ENCODE peak calls at places on chromosomes 11 and 22, in ten cellular contexts. X is OCI-LY7, Z is neural crest cell, B is NB4, O is psoas muscle, T is CD14-positive monocyte, M is suprapubic skin, J is nephron progenitor cell, R is IMR-90, P is uterus. L is an unnamed sample.

GRCh38 chr11:1746516-1746931 is 3.9 kb downstream of the IFITM10 start:
- DNase-seq in X (no peak), Z (no peak), B (no peak), O (peak), T (peak), M (peak), J (no peak), R (no peak), P (no peak), L (no peak)

GRCh38 chr11:47616726-47617416 is 22.7 kb upstream of the C1QTNF4 start:
- DNase-seq in X (peak), Z (peak), B (peak), O (no peak), T (no peak), M (peak), J (peak), R (peak), P (peak), L (peak)

GRCh38 chr22:48662476-48663150 is 1165.1 kb downstream of the BRD1 start:
- DNase-seq in X (no peak), Z (no peak), B (no peak), O (peak), T (no peak), M (no peak), J (peak), R (no peak), P (no peak), L (no peak)

GRCh38 chr11:131468565-131468964 is 98.2 kb downstream of the NTM start:
- DNase-seq in X (no peak), Z (no peak), B (peak), O (no peak), T (no peak), M (no peak), J (no peak), R (no peak), P (no peak), L (no peak)

GRCh38 chr11:118634435-118635236 is 27.2 kb downstream of the PHLDB1 start:
- DNase-seq in X (no peak), Z (no peak), B (no peak), O (peak), T (peak), M (no peak), J (peak), R (peak), P (peak), L (peak)

GRCh38 chr22:35400335-35400680 is 368 bp downstream of the MCM5 start:
- DNase-seq in X (peak), Z (no peak), B (no peak), O (no peak), T (no peak), M (no peak), J (peak), R (no peak), P (no peak), L (peak)

GRCh38 chr11:134439181-134439580 is 27.1 kb upstream of the B3GAT1 start:
- DNase-seq in X (no peak), Z (no peak), B (no peak), O (no peak), T (no peak), M (no peak), J (no peak), R (no peak), P (no peak), L (no peak)

GRCh38 chr11:8249482-8249881 is 14.2 kb downstream of the LMO1 start:
- DNase-seq in X (no peak), Z (no peak), B (no peak), O (peak), T (peak), M (no peak), J (no peak), R (no peak), P (no peak), L (no peak)

GRCh38 chr11:36149538-36150242 is 139.5 kb downstream of the COMMD9 start:
- DNase-seq in X (no peak), Z (no peak), B (peak), O (peak), T (peak), M (no peak), J (no peak), R (peak), P (peak), L (peak)
- TF ChIP-seq CTCF in X (peak), Z (peak), B (peak), O (peak), T (peak), M (no peak), J (peak), R (peak), P (no peak), L (peak)

GRCh38 chr11:44797051-44797450 is 70.3 kb downstream of the TSPAN18 start:
- DNase-seq in X (no peak), Z (no peak), B (no peak), O (no peak), T (no peak), M (no peak), J (no peak), R (no peak), P (no peak), L (no peak)

GRCh38 chr11:44795803-44796535 is 69.2 kb downstream of the TSPAN18 start:
- DNase-seq in X (no peak), Z (no peak), B (no peak), O (no peak), T (no peak), M (no peak), J (no peak), R (no peak), P (no peak), L (no peak)

GRCh38 chr11:44799036-44799435 is 72.3 kb downstream of the TSPAN18 start:
- DNase-seq in X (no peak), Z (peak), B (no peak), O (no peak), T (no peak), M (no peak), J (no peak), R (no peak), P (no peak), L (no peak)

GRCh38 chr11:44793350-44794090 is 66.8 kb downstream of the TSPAN18 start:
- DNase-seq in X (no peak), Z (peak), B (no peak), O (no peak), T (no peak), M (no peak), J (peak), R (peak), P (peak), L (no peak)

GRCh38 chr11:44797886-44798683 is 71.3 kb downstream of the TSPAN18 start:
- DNase-seq in X (no peak), Z (peak), B (no peak), O (no peak), T (no peak), M (no peak), J (no peak), R (peak), P (no peak), L (no peak)
- TF ChIP-seq CTCF in X (no peak), Z (no peak), B (no peak), O (no peak), T (no peak), M (no peak), J (no peak), R (no peak), P (no peak), L (no peak)

GRCh38 chr11:64649304-64649703 is 58.3 kb downstream of the SLC22A12 start:
- DNase-seq in X (peak), Z (no peak), B (peak), O (no peak), T (no peak), M (no peak), J (peak), R (no peak), P (no peak), L (peak)

GRCh38 chr11:64653388-64653973 is 62.5 kb downstream of the SLC22A12 start:
- DNase-seq in X (no peak), Z (no peak), B (no peak), O (no peak), T (no peak), M (no peak), J (no peak), R (no peak), P (no peak), L (no peak)

GRCh38 chr11:64648551-64648950 is 57.5 kb downstream of the SLC22A12 start:
- DNase-seq in X (no peak), Z (no peak), B (no peak), O (no peak), T (no peak), M (no peak), J (no peak), R (no peak), P (no peak), L (no peak)

GRCh38 chr11:64652586-64653387 is 61.8 kb downstream of the SLC22A12 start:
- DNase-seq in X (peak), Z (peak), B (peak), O (peak), T (peak), M (no peak), J (peak), R (peak), P (peak), L (peak)

DNA sequence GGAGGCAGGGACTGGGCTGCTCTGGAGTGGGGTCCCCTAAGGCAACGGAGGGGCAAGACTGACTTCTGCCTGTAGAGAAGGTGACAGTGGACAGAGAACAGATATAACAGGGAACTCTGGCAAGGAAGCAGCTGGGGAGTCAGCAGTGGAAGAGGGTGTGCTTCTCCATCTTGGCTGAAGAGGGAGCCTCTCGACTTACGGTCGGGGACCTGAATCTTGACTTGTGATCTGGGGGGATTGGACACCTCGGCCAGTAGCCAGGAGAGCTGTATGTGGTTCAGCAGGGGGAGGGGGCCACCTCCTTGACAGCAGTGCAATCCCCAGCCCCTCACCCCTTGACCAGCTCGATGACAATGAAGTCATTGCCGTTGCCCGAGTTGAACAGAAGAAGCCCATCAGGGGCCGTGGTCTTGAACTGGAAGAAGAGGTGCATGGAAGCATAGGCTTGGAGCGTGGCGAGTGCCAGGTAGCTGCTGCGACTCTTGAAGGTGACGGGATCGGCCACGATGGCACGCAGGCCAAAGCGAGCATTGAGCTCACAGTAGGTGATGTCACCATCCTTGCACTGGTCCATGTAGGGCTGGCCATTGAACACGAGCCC is 60.0 kb downstream of the SLC22A12 start:
- DNase-seq in X (peak), Z (no peak), B (peak), O (no peak), T (no peak), M (no peak), J (peak), R (peak), P (no peak), L (peak)
- TF ChIP-seq CTCF in X (peak), Z (peak), B (peak), O (peak), T (peak), M (no peak), J (peak), R (peak), P (no peak), L (peak)

DNA sequence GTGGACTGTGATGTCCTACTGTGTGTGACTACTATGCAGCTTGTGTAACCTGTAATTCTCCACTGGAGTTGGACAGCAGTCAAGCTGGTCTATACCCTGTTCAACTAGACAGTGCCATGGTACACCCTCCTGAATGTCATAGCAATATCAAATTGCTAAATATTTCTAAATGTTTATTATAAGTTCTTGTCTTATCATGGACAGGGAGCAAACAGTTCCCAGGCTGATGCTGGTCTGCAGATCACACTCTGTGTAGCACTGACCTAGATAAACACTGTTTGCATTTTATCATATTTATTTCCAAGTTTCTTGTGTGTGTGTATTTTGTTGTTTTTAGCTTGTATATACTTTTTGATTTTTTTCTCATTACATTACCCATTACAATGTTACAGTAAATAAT is 22.0 kb downstream of the PARVA start:
- DNase-seq in X (no peak), Z (no peak), B (no peak), O (no peak), T (no peak), M (no peak), J (no peak), R (peak), P (no peak), L (no peak)
- TF ChIP-seq CTCF in X (no peak), Z (no peak), B (no peak), O (no peak), T (no peak), M (no peak), J (no peak), R (no peak), P (no peak), L (no peak)

GRCh38 chr11:114059278-114059983 is at the start of gene ZBTB16:
- DNase-seq in X (no peak), Z (peak), B (peak), O (peak), T (peak), M (peak), J (peak), R (no peak), P (peak), L (peak)
- TF ChIP-seq CTCF in X (no peak), Z (no peak), B (peak), O (peak), T (no peak), M (no peak), J (no peak), R (no peak), P (peak), L (no peak)

GRCh38 chr22:38350444-38351359 is 33.5 kb upstream of the CSNK1E start:
- DNase-seq in X (no peak), Z (no peak), B (no peak), O (no peak), T (no peak), M (peak), J (no peak), R (no peak), P (no peak), L (no peak)

GRCh38 chr22:38355275-38355674 is 38.0 kb upstream of the CSNK1E start:
- DNase-seq in X (no peak), Z (no peak), B (no peak), O (no peak), T (no peak), M (peak), J (no peak), R (no peak), P (no peak), L (no peak)

GRCh38 chr22:38352436-38352835 is 35.2 kb upstream of the CSNK1E start:
- DNase-seq in X (no peak), Z (no peak), B (no peak), O (no peak), T (no peak), M (peak), J (no peak), R (no peak), P (no peak), L (no peak)

GRCh38 chr22:38353701-38354100 is 36.5 kb upstream of the CSNK1E start:
- DNase-seq in X (no peak), Z (no peak), B (no peak), O (no peak), T (no peak), M (peak), J (no peak), R (no peak), P (no peak), L (no peak)

DNA sequence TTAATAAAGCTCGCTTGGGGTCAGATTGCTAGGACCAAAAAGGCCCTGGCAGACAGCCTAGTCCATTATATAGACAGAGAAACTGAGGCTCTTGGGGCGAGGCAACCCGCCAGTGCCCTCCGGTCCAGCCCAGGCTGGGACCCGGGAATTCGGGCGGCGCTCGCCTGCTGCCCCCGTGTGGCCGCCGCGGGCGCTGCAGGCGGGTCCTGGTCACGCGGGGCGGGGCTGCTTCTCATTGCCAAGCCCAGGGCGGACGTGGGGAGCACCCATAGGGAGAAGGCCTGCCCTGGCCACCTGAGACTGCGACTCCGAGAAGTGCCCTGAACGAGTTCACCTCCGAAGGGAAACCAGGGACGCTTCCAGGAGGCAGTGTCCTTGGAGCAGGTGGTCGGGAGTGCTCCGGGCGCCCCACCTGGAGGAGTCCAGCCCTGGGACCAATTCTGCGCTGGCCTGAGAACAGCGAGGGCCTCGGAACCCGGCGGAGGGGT is 36.0 kb upstream of the CSNK1E start:
- DNase-seq in X (peak), Z (peak), B (peak), O (peak), T (peak), M (peak), J (peak), R (peak), P (peak), L (peak)
- TF ChIP-seq CTCF in X (peak), Z (peak), B (peak), O (peak), T (peak), M (peak), J (peak), R (peak), P (peak), L (peak)

GRCh38 chr22:31870890-31871289 is 73.4 kb upstream of the YWHAH start:
- DNase-seq in X (no peak), Z (no peak), B (no peak), O (no peak), T (no peak), M (no peak), J (no peak), R (peak), P (no peak), L (no peak)
- TF ChIP-seq CTCF in X (no peak), Z (no peak), B (no peak), O (no peak), T (no peak), M (no peak), J (no peak), R (peak), P (no peak), L (no peak)

GRCh38 chr11:30392977-30393376 is 70.1 kb downstream of the ARL14EP start:
- DNase-seq in X (no peak), Z (no peak), B (no peak), O (no peak), T (no peak), M (no peak), J (no peak), R (no peak), P (no peak), L (no peak)
- TF ChIP-seq CTCF in X (no peak), Z (no peak), B (no peak), O (no peak), T (no peak), M (no peak), J (no peak), R (no peak), P (no peak), L (no peak)

GRCh38 chr11:92552942-92553341 is 328.3 kb downstream of the FAT3 start:
- DNase-seq in X (no peak), Z (no peak), B (no peak), O (no peak), T (no peak), M (no peak), J (no peak), R (peak), P (no peak), L (no peak)
- TF ChIP-seq CTCF in X (peak), Z (peak), B (no peak), O (no peak), T (no peak), M (no peak), J (no peak), R (peak), P (no peak), L (peak)

GRCh38 chr22:36787594-36787993 is 11.7 kb upstream of the IFT27 start:
- DNase-seq in X (no peak), Z (no peak), B (no peak), O (no peak), T (no peak), M (no peak), J (no peak), R (no peak), P (no peak), L (no peak)

GRCh38 chr22:36795633-36796032 is 19.7 kb upstream of the IFT27 start:
- DNase-seq in X (no peak), Z (no peak), B (no peak), O (no peak), T (no peak), M (no peak), J (no peak), R (no peak), P (no peak), L (no peak)

DNA sequence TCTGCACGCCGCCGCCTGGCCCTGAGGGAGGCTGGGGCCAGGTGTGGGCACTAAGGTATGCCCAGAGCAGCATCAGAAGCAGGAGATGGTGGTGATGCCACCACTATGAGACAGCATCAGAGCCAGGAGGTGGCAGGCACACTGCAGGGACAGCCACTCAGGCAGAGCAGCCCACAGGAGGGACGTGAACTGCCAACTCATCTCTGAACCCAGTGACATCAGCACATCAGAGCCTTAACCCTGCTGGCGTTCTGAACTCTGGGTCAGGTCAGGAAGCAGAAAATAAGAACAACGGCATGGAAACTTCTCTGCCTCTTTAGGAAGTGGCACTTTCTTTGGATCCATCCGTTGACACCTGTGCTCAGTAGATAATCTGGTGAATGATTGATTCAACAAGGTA is 14.7 kb upstream of the IFT27 start:
- DNase-seq in X (no peak), Z (no peak), B (no peak), O (no peak), T (no peak), M (no peak), J (no peak), R (no peak), P (no peak), L (no peak)
- TF ChIP-seq CTCF in X (no peak), Z (no peak), B (no peak), O (no peak), T (no peak), M (no peak), J (no peak), R (no peak), P (no peak), L (no peak)

L was measured in endothelial cell.